ENCODE peak calls at places on chromosomes 5 and 9, in five cellular contexts. One of them, this sample, is unnamed.

GRCh38 chr5:90612930-90613329 is 54.3 kb downstream of the ADGRV1 start:
- DNase-seq in lung: no peak
- DNase-seq in heart right ventricle: no peak
- DNase-seq in GM06990: no peak
- DNase-seq in psoas muscle: no peak
- DNase-seq in this sample: no peak

GRCh38 chr9:136695435-136695895 is 8.2 kb upstream of the AGPAT2 start:
- DNase-seq in lung: peak; percentile 82
- DNase-seq in heart right ventricle: peak; percentile 33
- DNase-seq in GM06990: no peak
- DNase-seq in psoas muscle: no peak
- DNase-seq in this sample: no peak

GRCh38 chr5:83827111-83827541 is 106.5 kb upstream of the HAPLN1 start:
- DNase-seq in lung: no peak
- DNase-seq in heart right ventricle: no peak
- DNase-seq in GM06990: no peak
- DNase-seq in psoas muscle: no peak
- DNase-seq in this sample: peak; percentile 89

GRCh38 chr5:174229640-174230350 is 184.3 kb downstream of the NSG2 start:
- DNase-seq in lung: no peak
- DNase-seq in heart right ventricle: no peak
- DNase-seq in GM06990: no peak
- DNase-seq in psoas muscle: no peak
- DNase-seq in this sample: peak; percentile 70

GRCh38 chr5:64637837-64638443 is 52.4 kb upstream of the SHISAL2B start:
- DNase-seq in lung: no peak
- DNase-seq in heart right ventricle: no peak
- DNase-seq in GM06990: no peak
- DNase-seq in psoas muscle: no peak
- DNase-seq in this sample: peak; percentile 18

GRCh38 chr5:50967388-50968039 is 301.1 kb downstream of the PARP8 start:
- DNase-seq in lung: no peak
- DNase-seq in heart right ventricle: no peak
- DNase-seq in GM06990: no peak
- DNase-seq in psoas muscle: no peak
- DNase-seq in this sample: no peak

GRCh38 chr5:174693697-174694400 is 30.5 kb upstream of the MSX2 start:
- DNase-seq in lung: peak; percentile 41
- DNase-seq in heart right ventricle: no peak
- DNase-seq in GM06990: no peak
- DNase-seq in psoas muscle: no peak
- DNase-seq in this sample: no peak

GRCh38 chr9:98811051-98811650 is 3.7 kb downstream of the GALNT12 start:
- DNase-seq in lung: no peak
- DNase-seq in heart right ventricle: no peak
- DNase-seq in GM06990: no peak
- DNase-seq in psoas muscle: no peak
- DNase-seq in this sample: peak; percentile 87

GRCh38 chr5:128007939-128008338 is 75.6 kb upstream of the SLC12A2 start:
- DNase-seq in lung: no peak
- DNase-seq in heart right ventricle: no peak
- DNase-seq in GM06990: no peak
- DNase-seq in psoas muscle: no peak
- DNase-seq in this sample: peak; percentile 35

GRCh38 chr9:123453904-123454321 is 97.9 kb downstream of the CRB2 start:
- DNase-seq in lung: no peak
- DNase-seq in heart right ventricle: peak; percentile 50
- DNase-seq in GM06990: no peak
- DNase-seq in psoas muscle: no peak
- DNase-seq in this sample: no peak

GRCh38 chr5:35823347-35823875 is 33.3 kb upstream of the IL7R start:
- DNase-seq in lung: no peak
- DNase-seq in heart right ventricle: no peak
- DNase-seq in GM06990: no peak
- DNase-seq in psoas muscle: no peak
- DNase-seq in this sample: no peak

GRCh38 chr5:84709075-84709474 is 324.4 kb upstream of the EDIL3 start:
- DNase-seq in lung: no peak
- DNase-seq in heart right ventricle: no peak
- DNase-seq in GM06990: no peak
- DNase-seq in psoas muscle: no peak
- DNase-seq in this sample: no peak

GRCh38 chr5:107372723-107373487 is 297.8 kb downstream of the EFNA5 start:
- DNase-seq in lung: no peak
- DNase-seq in heart right ventricle: no peak
- DNase-seq in GM06990: no peak
- DNase-seq in psoas muscle: no peak
- DNase-seq in this sample: peak; percentile 53

GRCh38 chr9:68416891-68417570 is 60.6 kb downstream of the PGM5 start:
- DNase-seq in lung: no peak
- DNase-seq in heart right ventricle: no peak
- DNase-seq in GM06990: no peak
- DNase-seq in psoas muscle: no peak
- DNase-seq in this sample: peak; percentile 2

GRCh38 chr5:104951829-104952228 is 1389.2 kb upstream of the NUDT12 start:
- DNase-seq in lung: no peak
- DNase-seq in heart right ventricle: no peak
- DNase-seq in GM06990: no peak
- DNase-seq in psoas muscle: no peak
- DNase-seq in this sample: no peak

GRCh38 chr5:138274189-138274853 is at the start of gene GFRA3:
- DNase-seq in lung: no peak
- DNase-seq in heart right ventricle: no peak
- DNase-seq in GM06990: peak; percentile 23
- DNase-seq in psoas muscle: no peak
- DNase-seq in this sample: peak; percentile 28

GRCh38 chr5:124162782-124163532 is 583.5 kb downstream of the ZNF608 start:
- DNase-seq in lung: no peak
- DNase-seq in heart right ventricle: peak; percentile 38
- DNase-seq in GM06990: no peak
- DNase-seq in psoas muscle: no peak
- DNase-seq in this sample: peak; percentile 26

GRCh38 chr9:17907780-17908513 is 329.1 kb downstream of the SH3GL2 start:
- DNase-seq in lung: no peak
- DNase-seq in heart right ventricle: no peak
- DNase-seq in GM06990: no peak
- DNase-seq in psoas muscle: no peak
- DNase-seq in this sample: no peak

GRCh38 chr5:57306359-57306758 is 132.5 kb downstream of the GPBP1 start:
- DNase-seq in lung: no peak
- DNase-seq in heart right ventricle: no peak
- DNase-seq in GM06990: no peak
- DNase-seq in psoas muscle: no peak
- DNase-seq in this sample: no peak

GRCh38 chr5:57304931-57305330 is 131.1 kb downstream of the GPBP1 start:
- DNase-seq in lung: no peak
- DNase-seq in heart right ventricle: no peak
- DNase-seq in GM06990: no peak
- DNase-seq in psoas muscle: no peak
- DNase-seq in this sample: no peak

GRCh38 chr5:57302643-57303042 is 128.8 kb downstream of the GPBP1 start:
- DNase-seq in lung: no peak
- DNase-seq in heart right ventricle: no peak
- DNase-seq in GM06990: no peak
- DNase-seq in psoas muscle: no peak
- DNase-seq in this sample: peak; percentile 90

GRCh38 chr5:57302164-57302563 is 128.3 kb downstream of the GPBP1 start:
- DNase-seq in lung: no peak
- DNase-seq in heart right ventricle: no peak
- DNase-seq in GM06990: no peak
- DNase-seq in psoas muscle: no peak
- DNase-seq in this sample: peak; percentile 63

GRCh38 chr5:57303985-57304384 is 130.1 kb downstream of the GPBP1 start:
- DNase-seq in lung: no peak
- DNase-seq in heart right ventricle: no peak
- DNase-seq in GM06990: no peak
- DNase-seq in psoas muscle: no peak
- DNase-seq in this sample: no peak
- TF ChIP-seq CTCF in lung: no peak
- TF ChIP-seq CTCF in heart right ventricle: no peak
- TF ChIP-seq CTCF in GM06990: peak; percentile 23
- TF ChIP-seq CTCF in psoas muscle: no peak
- TF ChIP-seq CTCF in this sample: peak; percentile 34

GRCh38 chr9:105191508-105192118 is 52.8 kb upstream of the SLC44A1 start:
- DNase-seq in lung: peak; percentile 40
- DNase-seq in heart right ventricle: no peak
- DNase-seq in GM06990: peak; percentile 13
- DNase-seq in psoas muscle: no peak
- DNase-seq in this sample: peak; percentile 70
- H3K4me3 ChIP-seq in lung: no peak overlapping the region
- H3K4me3 ChIP-seq in heart right ventricle: no peak overlapping the region
- H3K4me3 ChIP-seq in GM06990: no peak overlapping the region
- H3K4me3 ChIP-seq in psoas muscle: no peak overlapping the region
- H3K4me3 ChIP-seq in this sample: no peak overlapping the region

GRCh38 chr9:121598167-121599000 is 53.0 kb upstream of the DAB2IP start:
- DNase-seq in lung: peak; percentile 86
- DNase-seq in heart right ventricle: peak; percentile 85
- DNase-seq in GM06990: no peak
- DNase-seq in psoas muscle: peak; percentile 83
- DNase-seq in this sample: peak; percentile 80
- TF ChIP-seq CTCF in lung: no peak
- TF ChIP-seq CTCF in heart right ventricle: peak; percentile 60
- TF ChIP-seq CTCF in GM06990: no peak
- TF ChIP-seq CTCF in psoas muscle: peak; percentile 22
- TF ChIP-seq CTCF in this sample: peak; percentile 46

GRCh38 chr5:119420173-119420572 is 32.1 kb upstream of the HSD17B4 start:
- DNase-seq in lung: no peak
- DNase-seq in heart right ventricle: no peak
- DNase-seq in GM06990: no peak
- DNase-seq in psoas muscle: no peak
- DNase-seq in this sample: no peak

GRCh38 chr5:119417891-119418781 is 34.2 kb upstream of the HSD17B4 start:
- DNase-seq in lung: no peak
- DNase-seq in heart right ventricle: no peak
- DNase-seq in GM06990: no peak
- DNase-seq in psoas muscle: no peak
- DNase-seq in this sample: peak; percentile 83

GRCh38 chr5:119412828-119413227 is 39.5 kb upstream of the HSD17B4 start:
- DNase-seq in lung: no peak
- DNase-seq in heart right ventricle: no peak
- DNase-seq in GM06990: no peak
- DNase-seq in psoas muscle: no peak
- DNase-seq in this sample: no peak

DNA sequence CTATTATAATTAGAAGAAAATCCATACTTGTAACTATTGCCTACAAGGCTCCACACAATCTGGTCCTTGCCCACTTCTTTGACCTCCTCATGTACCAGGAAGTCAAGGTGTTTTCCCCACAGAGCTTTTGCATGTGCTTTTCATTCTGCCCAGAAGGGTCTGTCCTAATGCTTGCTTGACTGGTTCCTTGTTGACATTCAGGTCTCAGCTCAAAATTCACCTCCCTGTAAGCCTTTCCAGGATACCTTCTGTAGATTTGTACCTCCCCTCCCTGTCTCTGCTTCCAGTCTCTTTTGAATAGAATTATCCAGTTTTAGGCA is 33.6 kb upstream of the HSD17B4 start:
- DNase-seq in lung: no peak
- DNase-seq in heart right ventricle: no peak
- DNase-seq in GM06990: no peak
- DNase-seq in psoas muscle: no peak
- DNase-seq in this sample: no peak
- H3K4me3 ChIP-seq in lung: no peak overlapping the region
- H3K4me3 ChIP-seq in heart right ventricle: no peak overlapping the region
- H3K4me3 ChIP-seq in GM06990: no peak overlapping the region
- H3K4me3 ChIP-seq in psoas muscle: no peak overlapping the region
- H3K4me3 ChIP-seq in this sample: no peak overlapping the region

DNA sequence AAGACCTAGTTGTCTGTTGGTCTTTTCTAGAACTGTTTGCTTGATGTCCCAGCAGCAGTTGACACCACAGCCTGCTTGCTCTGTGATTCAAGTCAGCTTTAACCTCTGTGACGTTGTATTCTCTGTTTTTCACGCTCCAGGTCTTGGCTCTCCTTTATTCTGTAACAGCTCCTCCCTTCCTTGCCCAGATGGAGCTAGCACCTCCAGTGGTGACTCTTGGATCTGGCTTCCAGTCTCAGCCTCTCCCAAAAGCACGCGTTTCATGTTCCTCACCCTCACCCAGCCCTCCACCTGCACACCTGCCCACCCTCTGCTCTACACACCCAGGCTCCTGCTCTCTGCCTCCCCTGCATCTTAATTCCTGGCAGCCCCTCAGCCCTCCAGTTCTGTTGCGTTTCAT is 50.6 kb downstream of the DMRT1 start:
- DNase-seq in lung: no peak
- DNase-seq in heart right ventricle: no peak
- DNase-seq in GM06990: no peak
- DNase-seq in psoas muscle: no peak
- DNase-seq in this sample: no peak
- TF ChIP-seq CTCF in lung: no peak
- TF ChIP-seq CTCF in heart right ventricle: no peak
- TF ChIP-seq CTCF in GM06990: peak; percentile 24
- TF ChIP-seq CTCF in psoas muscle: no peak
- TF ChIP-seq CTCF in this sample: peak; percentile 14

GRCh38 chr9:89956907-89957306 is 352.1 kb downstream of the GADD45G start:
- DNase-seq in lung: no peak
- DNase-seq in heart right ventricle: no peak
- DNase-seq in GM06990: no peak
- DNase-seq in psoas muscle: no peak
- DNase-seq in this sample: no peak

GRCh38 chr9:89967527-89967926 is 362.7 kb downstream of the GADD45G start:
- DNase-seq in lung: no peak
- DNase-seq in heart right ventricle: no peak
- DNase-seq in GM06990: no peak
- DNase-seq in psoas muscle: no peak
- DNase-seq in this sample: no peak

GRCh38 chr9:89956331-89956730 is 351.5 kb downstream of the GADD45G start:
- DNase-seq in lung: no peak
- DNase-seq in heart right ventricle: no peak
- DNase-seq in GM06990: no peak
- DNase-seq in psoas muscle: no peak
- DNase-seq in this sample: no peak

GRCh38 chr9:89963280-89963679 is 358.5 kb downstream of the GADD45G start:
- DNase-seq in lung: no peak
- DNase-seq in heart right ventricle: no peak
- DNase-seq in GM06990: no peak
- DNase-seq in psoas muscle: no peak
- DNase-seq in this sample: no peak

GRCh38 chr9:89961616-89962341 is 357.0 kb downstream of the GADD45G start:
- DNase-seq in lung: no peak
- DNase-seq in heart right ventricle: no peak
- DNase-seq in GM06990: no peak
- DNase-seq in psoas muscle: no peak
- DNase-seq in this sample: peak; percentile 28
- H3K4me3 ChIP-seq in lung: no peak overlapping the region
- H3K4me3 ChIP-seq in heart right ventricle: no peak overlapping the region
- H3K4me3 ChIP-seq in GM06990: no peak overlapping the region
- H3K4me3 ChIP-seq in psoas muscle: no peak overlapping the region
- H3K4me3 ChIP-seq in this sample: no peak overlapping the region

GRCh38 chr9:71911061-71911907 is at the start of the genes ABHD17B and C9orf85:
- DNase-seq in lung: peak; percentile 99
- DNase-seq in heart right ventricle: peak; percentile 98
- DNase-seq in GM06990: peak; percentile 99
- DNase-seq in psoas muscle: peak; percentile 99
- DNase-seq in this sample: peak; percentile 100
- TF ChIP-seq CTCF in lung: no peak
- TF ChIP-seq CTCF in heart right ventricle: no peak
- TF ChIP-seq CTCF in GM06990: no peak
- TF ChIP-seq CTCF in psoas muscle: no peak
- TF ChIP-seq CTCF in this sample: no peak